ENCODE peak calls at places on chromosomes 11 and 22, in nine cellular contexts. N is stimulated activated CD4-positive, alpha-beta T cell treated with anti-CD3 and anti-CD28 coated beads, TNF-alpha, amount 100 ng/mL, for 4 hours; O is CD8-positive, alpha-beta memory T cell; V is CD8-positive, alpha-beta T cell; D is GM23338; E is NCI-H1092 treated with DMSO at 0.1 percent for 48 hours; S is SW480; M is mammary epithelial cell; K is DMS153. R is an unnamed sample.

GRCh38 chr22:22955866-22956535 is 68.4 kb downstream of the IGLL5 start:
- DNase-seq in E (peak; percentile 60), S (peak; percentile 67), O (peak; percentile 58), K (peak; percentile 5), N (peak; percentile 49), D (peak; percentile 87), M (peak; percentile 41), V (peak; percentile 63), R (peak; percentile 73)

GRCh38 chr11:110093407-110094297 is 460 bp downstream of the ZC3H12C start:
- DNase-seq in K (no peak), N (no peak), O (no peak), D (peak; percentile 55), V (no peak), S (peak; percentile 50), E (peak; percentile 72), M (peak; percentile 63), R (peak; percentile 61)

GRCh38 chr11:34028407-34028804 is 23.1 kb upstream of the CAPRIN1 start:
- DNase-seq in V (no peak), S (peak; percentile 11), K (no peak), E (no peak), O (no peak), N (no peak), M (no peak), D (no peak), R (no peak)

GRCh38 chr11:126862664-126863247 is 137.8 kb downstream of the KIRREL3 start:
- DNase-seq in S (peak; percentile 82), V (no peak), N (no peak), E (peak; percentile 58), D (peak; percentile 58), M (no peak), K (peak; percentile 64), O (no peak), R (no peak)

GRCh38 chr22:45648320-45649070 is 23.1 kb upstream of the ATXN10 start:
- DNase-seq in S (peak; percentile 50), E (no peak), K (no peak), V (no peak), M (no peak), N (no peak), D (no peak), O (no peak), R (no peak)

GRCh38 chr11:119933584-119933983 is 204.3 kb downstream of the TRIM29 start:
- DNase-seq in K (no peak), S (no peak), O (no peak), N (no peak), V (no peak), E (no peak), D (no peak), M (no peak), R (no peak)

GRCh38 chr11:134275534-134276395 is at the start of gene GLB1L3:
- DNase-seq in O (peak; percentile 62), S (no peak), M (peak; percentile 63), D (peak; percentile 74), V (peak; percentile 77), N (peak; percentile 67), E (peak; percentile 91), K (no peak), R (peak; percentile 71)

GRCh38 chr11:107017104-107017432 is 1.2 kb downstream of the GUCY1A2 start:
- DNase-seq in S (no peak), K (no peak), N (no peak), E (no peak), V (no peak), D (peak; percentile 46), M (no peak), O (no peak), R (peak; percentile 7)

GRCh38 chr11:123718075-123718868 is 23.2 kb downstream of the ZNF202 start:
- DNase-seq in D (no peak), M (peak; percentile 5), N (no peak), K (no peak), V (no peak), S (no peak), E (no peak), O (no peak), R (no peak)

GRCh38 chr11:108224908-108225786 is 2.3 kb downstream of the ATM start:
- DNase-seq in D (no peak), N (no peak), V (peak; percentile 38), E (no peak), M (no peak), K (no peak), O (no peak), S (no peak), R (no peak)

GRCh38 chr22:50059185-50059880 is 1.2 kb upstream of the TTLL8 start:
- DNase-seq in M (no peak), D (peak; percentile 82), O (no peak), K (no peak), V (no peak), N (no peak), E (no peak), S (no peak), R (peak; percentile 74)

GRCh38 chr22:43378011-43378704 is 33.7 kb upstream of the MPPED1 start:
- DNase-seq in N (no peak), D (no peak), O (no peak), S (peak; percentile 13), K (no peak), V (no peak), M (no peak), E (peak; percentile 49), R (no peak)

GRCh38 chr11:72704783-72705287 is 30.6 kb upstream of the PDE2A start:
- DNase-seq in M (no peak), N (no peak), E (no peak), D (no peak), K (no peak), O (no peak), S (no peak), V (no peak), R (no peak)

GRCh38 chr11:27902981-27903624 is 202.8 kb upstream of the BDNF start:
- DNase-seq in D (no peak), E (no peak), V (no peak), O (no peak), K (no peak), S (no peak), M (peak; percentile 74), N (no peak), R (no peak)

GRCh38 chr11:59271247-59271755 is 58.6 kb upstream of the MPEG1 start:
- DNase-seq in M (no peak), E (no peak), K (no peak), D (no peak), O (no peak), S (no peak), N (no peak), V (no peak), R (no peak)

GRCh38 chr11:65417702-65418430 is 4.7 kb upstream of the NEAT1 start:
- DNase-seq in M (peak; percentile 13), N (no peak), V (peak; percentile 51), K (no peak), S (peak; percentile 44), E (no peak), O (peak; percentile 25), D (no peak), R (peak; percentile 38)

GRCh38 chr22:29797351-29797750 is 30.2 kb downstream of the UQCR10 start:
- DNase-seq in K (no peak), E (no peak), N (no peak), V (no peak), M (no peak), D (no peak), S (no peak), O (no peak), R (no peak)

GRCh38 chr11:102798012-102798746 is at the start of gene MMP1:
- DNase-seq in N (no peak), M (peak; percentile 86), D (no peak), K (no peak), S (peak; percentile 14), E (no peak), O (no peak), V (no peak), R (no peak)

GRCh38 chr11:94245121-94245520 is 59.3 kb upstream of the IZUMO1R start:
- DNase-seq in N (no peak), K (no peak), V (no peak), M (peak; percentile 4), D (no peak), S (no peak), E (no peak), O (no peak), R (no peak)

GRCh38 chr22:49469896-49470740 is 357.6 kb downstream of the BRD1 start:
- DNase-seq in D (peak; percentile 1), E (no peak), S (no peak), K (no peak), M (no peak), N (no peak), O (no peak), V (no peak), R (no peak)

GRCh38 chr22:11627436-11627797 is 3900.6 kb upstream of the OR11H1 start:
- DNase-seq in V (no peak), S (no peak), K (no peak), M (no peak), N (no peak), E (no peak), D (no peak), O (no peak), R (no peak)

GRCh38 chr22:30978304-30978962 is 9.4 kb downstream of the TUG1 start:
- DNase-seq in K (no peak), S (no peak), V (no peak), O (no peak), E (no peak), N (no peak), D (no peak), M (no peak), R (no peak)

R was measured in nephron progenitor cell.